ENCODE peak calls at places on chromosome 11, in six cellular contexts. One of them, this sample, is unnamed.

GRCh38 chr11:45444796-45445195 is 158.7 kb upstream of the SYT13 start:
- DNase-seq in transverse colon: no peak
- DNase-seq in Peyer's patch: no peak
- DNase-seq in stimulated activated naive CD8-positive, alpha-beta T cell treated with anti-CD3 and anti-CD28 coated beads, Interleukin-15, amount 100 ng/mL, for 72 hours: no peak
- DNase-seq in posterior cingulate gyrus: no peak
- DNase-seq in NCI-H1930: no peak
- DNase-seq in this sample: no peak

GRCh38 chr11:84720706-84721402 is 906.3 kb downstream of the DLG2 start:
- DNase-seq in Peyer's patch: no peak
- DNase-seq in stimulated activated naive CD8-positive, alpha-beta T cell treated with anti-CD3 and anti-CD28 coated beads, Interleukin-15, amount 100 ng/mL, for 72 hours: no peak
- DNase-seq in NCI-H1930: no peak
- DNase-seq in transverse colon: peak
- DNase-seq in posterior cingulate gyrus: peak
- DNase-seq in this sample: peak

GRCh38 chr11:17063171-17064002 is 14.1 kb downstream of the RPS13 start:
- DNase-seq in NCI-H1930: peak
- DNase-seq in stimulated activated naive CD8-positive, alpha-beta T cell treated with anti-CD3 and anti-CD28 coated beads, Interleukin-15, amount 100 ng/mL, for 72 hours: peak
- DNase-seq in Peyer's patch: peak
- DNase-seq in posterior cingulate gyrus: peak
- DNase-seq in transverse colon: peak
- DNase-seq in this sample: peak

GRCh38 chr11:77159937-77160495 is 32.0 kb downstream of the MYO7A start:
- DNase-seq in NCI-H1930: no peak
- DNase-seq in Peyer's patch: no peak
- DNase-seq in transverse colon: no peak
- DNase-seq in stimulated activated naive CD8-positive, alpha-beta T cell treated with anti-CD3 and anti-CD28 coated beads, Interleukin-15, amount 100 ng/mL, for 72 hours: no peak
- DNase-seq in posterior cingulate gyrus: no peak
- DNase-seq in this sample: no peak

GRCh38 chr11:101686514-101686913 is 102.7 kb upstream of the TRPC6 start:
- DNase-seq in stimulated activated naive CD8-positive, alpha-beta T cell treated with anti-CD3 and anti-CD28 coated beads, Interleukin-15, amount 100 ng/mL, for 72 hours: no peak
- DNase-seq in posterior cingulate gyrus: no peak
- DNase-seq in Peyer's patch: no peak
- DNase-seq in transverse colon: no peak
- DNase-seq in NCI-H1930: no peak
- DNase-seq in this sample: no peak

GRCh38 chr11:134047586-134047999 is 21.3 kb upstream of the JAM3 start:
- DNase-seq in Peyer's patch: no peak
- DNase-seq in stimulated activated naive CD8-positive, alpha-beta T cell treated with anti-CD3 and anti-CD28 coated beads, Interleukin-15, amount 100 ng/mL, for 72 hours: no peak
- DNase-seq in NCI-H1930: no peak
- DNase-seq in posterior cingulate gyrus: peak
- DNase-seq in transverse colon: peak
- DNase-seq in this sample: no peak

GRCh38 chr11:101860694-101861371 is 54.0 kb upstream of the CEP126 start:
- DNase-seq in Peyer's patch: peak
- DNase-seq in stimulated activated naive CD8-positive, alpha-beta T cell treated with anti-CD3 and anti-CD28 coated beads, Interleukin-15, amount 100 ng/mL, for 72 hours: peak
- DNase-seq in posterior cingulate gyrus: peak
- DNase-seq in NCI-H1930: no peak
- DNase-seq in transverse colon: peak
- DNase-seq in this sample: no peak

GRCh38 chr11:133146697-133147306 is 385.5 kb downstream of the OPCML start:
- DNase-seq in Peyer's patch: no peak
- DNase-seq in posterior cingulate gyrus: no peak
- DNase-seq in stimulated activated naive CD8-positive, alpha-beta T cell treated with anti-CD3 and anti-CD28 coated beads, Interleukin-15, amount 100 ng/mL, for 72 hours: no peak
- DNase-seq in transverse colon: no peak
- DNase-seq in NCI-H1930: no peak
- DNase-seq in this sample: no peak

GRCh38 chr11:120539681-120540369 is 28.3 kb downstream of the GRIK4 start:
- DNase-seq in transverse colon: no peak
- DNase-seq in stimulated activated naive CD8-positive, alpha-beta T cell treated with anti-CD3 and anti-CD28 coated beads, Interleukin-15, amount 100 ng/mL, for 72 hours: no peak
- DNase-seq in posterior cingulate gyrus: no peak
- DNase-seq in Peyer's patch: no peak
- DNase-seq in NCI-H1930: no peak
- DNase-seq in this sample: no peak

GRCh38 chr11:110735431-110736157 is 23.4 kb upstream of the ARHGAP20 start:
- DNase-seq in transverse colon: no peak
- DNase-seq in stimulated activated naive CD8-positive, alpha-beta T cell treated with anti-CD3 and anti-CD28 coated beads, Interleukin-15, amount 100 ng/mL, for 72 hours: no peak
- DNase-seq in posterior cingulate gyrus: no peak
- DNase-seq in NCI-H1930: no peak
- DNase-seq in Peyer's patch: no peak
- DNase-seq in this sample: no peak

GRCh38 chr11:64611176-64611575 is 20.2 kb downstream of the SLC22A12 start:
- DNase-seq in NCI-H1930: no peak
- DNase-seq in stimulated activated naive CD8-positive, alpha-beta T cell treated with anti-CD3 and anti-CD28 coated beads, Interleukin-15, amount 100 ng/mL, for 72 hours: no peak
- DNase-seq in transverse colon: no peak
- DNase-seq in posterior cingulate gyrus: no peak
- DNase-seq in Peyer's patch: no peak
- DNase-seq in this sample: no peak

GRCh38 chr11:67400942-67401494 is 640 bp downstream of the PPP1CA start:
- DNase-seq in posterior cingulate gyrus: no peak
- DNase-seq in Peyer's patch: no peak
- DNase-seq in stimulated activated naive CD8-positive, alpha-beta T cell treated with anti-CD3 and anti-CD28 coated beads, Interleukin-15, amount 100 ng/mL, for 72 hours: peak
- DNase-seq in NCI-H1930: no peak
- DNase-seq in transverse colon: no peak
- DNase-seq in this sample: no peak

GRCh38 chr11:110196884-110197420 is 99.5 kb downstream of the RDX start:
- DNase-seq in posterior cingulate gyrus: no peak
- DNase-seq in NCI-H1930: no peak
- DNase-seq in Peyer's patch: no peak
- DNase-seq in transverse colon: no peak
- DNase-seq in stimulated activated naive CD8-positive, alpha-beta T cell treated with anti-CD3 and anti-CD28 coated beads, Interleukin-15, amount 100 ng/mL, for 72 hours: no peak
- DNase-seq in this sample: no peak

GRCh38 chr11:11451501-11452005 is 98.5 kb upstream of the CSNK2A3 start:
- DNase-seq in posterior cingulate gyrus: no peak
- DNase-seq in Peyer's patch: no peak
- DNase-seq in stimulated activated naive CD8-positive, alpha-beta T cell treated with anti-CD3 and anti-CD28 coated beads, Interleukin-15, amount 100 ng/mL, for 72 hours: no peak
- DNase-seq in NCI-H1930: no peak
- DNase-seq in transverse colon: no peak
- DNase-seq in this sample: no peak

GRCh38 chr11:63572026-63572688 is 9.0 kb upstream of the PLAAT2 start:
- DNase-seq in transverse colon: no peak
- DNase-seq in Peyer's patch: no peak
- DNase-seq in NCI-H1930: no peak
- DNase-seq in posterior cingulate gyrus: no peak
- DNase-seq in stimulated activated naive CD8-positive, alpha-beta T cell treated with anti-CD3 and anti-CD28 coated beads, Interleukin-15, amount 100 ng/mL, for 72 hours: no peak
- DNase-seq in this sample: no peak

GRCh38 chr11:121800240-121800639 is 315.8 kb downstream of the BLID start:
- DNase-seq in posterior cingulate gyrus: no peak
- DNase-seq in NCI-H1930: no peak
- DNase-seq in Peyer's patch: no peak
- DNase-seq in transverse colon: no peak
- DNase-seq in stimulated activated naive CD8-positive, alpha-beta T cell treated with anti-CD3 and anti-CD28 coated beads, Interleukin-15, amount 100 ng/mL, for 72 hours: no peak
- DNase-seq in this sample: no peak

GRCh38 chr11:14089690-14090462 is 127.4 kb downstream of the SPON1 start:
- DNase-seq in posterior cingulate gyrus: no peak
- DNase-seq in transverse colon: no peak
- DNase-seq in NCI-H1930: no peak
- DNase-seq in stimulated activated naive CD8-positive, alpha-beta T cell treated with anti-CD3 and anti-CD28 coated beads, Interleukin-15, amount 100 ng/mL, for 72 hours: no peak
- DNase-seq in Peyer's patch: no peak
- DNase-seq in this sample: no peak